ENCODE peak calls at places on chromosomes 4 and X, in ten cellular contexts. L, I, A, O, M, Y, N, E, K and H are unnamed samples.

GRCh38 chrX:120653000-120653399 is 23.1 kb upstream of the C1GALT1C1 start:
- DNase-seq in L (no peak), I (no peak), A (no peak), O (no peak), M (no peak), Y (no peak), N (no peak), E (no peak), K (no peak), H (no peak)

GRCh38 chr4:10281996-10282395 is 165.4 kb upstream of the WDR1 start:
- DNase-seq in L (no peak), I (no peak), A (no peak), O (no peak), M (no peak), Y (no peak), N (no peak), E (no peak), K (no peak), H (no peak)

GRCh38 chrX:2628751-2629315 is 62.3 kb upstream of the CD99 start:
- DNase-seq in L (no peak), I (no peak), A (no peak), O (no peak), M (no peak), Y (no peak), N (no peak), E (no peak), K (no peak), H (no peak)

GRCh38 chr4:74293558-74293957 is 14.7 kb upstream of the EPGN start:
- DNase-seq in L (peak), I (no peak), A (no peak), O (no peak), M (no peak), Y (no peak), N (no peak), E (no peak), K (no peak), H (no peak)

GRCh38 chrX:99078301-99078700 is 1331.8 kb downstream of the PCDH19 start:
- DNase-seq in L (no peak), I (no peak), A (no peak), O (no peak), M (no peak), Y (no peak), N (no peak), E (no peak), K (no peak), H (no peak)

GRCh38 chr4:170051402-170051801 is 25.2 kb upstream of the MFAP3L start:
- DNase-seq in L (no peak), I (no peak), A (no peak), O (no peak), M (no peak), Y (no peak), N (no peak), E (no peak), K (no peak), H (no peak)

GRCh38 chr4:101102114-101102752 is 245.1 kb downstream of the PPP3CA start:
- DNase-seq in L (peak), I (peak), A (peak), O (no peak), M (no peak), Y (no peak), N (peak), E (peak), K (peak), H (no peak)

GRCh38 chr4:8534129-8534528 is 46.1 kb upstream of the GPR78 start:
- DNase-seq in L (peak), I (no peak), A (peak), O (no peak), M (no peak), Y (no peak), N (no peak), E (no peak), K (no peak), H (no peak)

GRCh38 chr4:61572160-61572559 is 372.0 kb downstream of the ADGRL3 start:
- DNase-seq in L (no peak), I (no peak), A (no peak), O (no peak), M (no peak), Y (no peak), N (no peak), E (no peak), K (no peak), H (no peak)

GRCh38 chr4:38015886-38016515 is 55.8 kb downstream of the PTTG2 start:
- DNase-seq in L (no peak), I (no peak), A (no peak), O (no peak), M (no peak), Y (no peak), N (no peak), E (no peak), K (no peak), H (no peak)

GRCh38 chr4:138494931-138495330 is 252.8 kb upstream of the SLC7A11 start:
- DNase-seq in L (no peak), I (no peak), A (no peak), O (no peak), M (peak), Y (no peak), N (no peak), E (no peak), K (no peak), H (no peak)

DNA sequence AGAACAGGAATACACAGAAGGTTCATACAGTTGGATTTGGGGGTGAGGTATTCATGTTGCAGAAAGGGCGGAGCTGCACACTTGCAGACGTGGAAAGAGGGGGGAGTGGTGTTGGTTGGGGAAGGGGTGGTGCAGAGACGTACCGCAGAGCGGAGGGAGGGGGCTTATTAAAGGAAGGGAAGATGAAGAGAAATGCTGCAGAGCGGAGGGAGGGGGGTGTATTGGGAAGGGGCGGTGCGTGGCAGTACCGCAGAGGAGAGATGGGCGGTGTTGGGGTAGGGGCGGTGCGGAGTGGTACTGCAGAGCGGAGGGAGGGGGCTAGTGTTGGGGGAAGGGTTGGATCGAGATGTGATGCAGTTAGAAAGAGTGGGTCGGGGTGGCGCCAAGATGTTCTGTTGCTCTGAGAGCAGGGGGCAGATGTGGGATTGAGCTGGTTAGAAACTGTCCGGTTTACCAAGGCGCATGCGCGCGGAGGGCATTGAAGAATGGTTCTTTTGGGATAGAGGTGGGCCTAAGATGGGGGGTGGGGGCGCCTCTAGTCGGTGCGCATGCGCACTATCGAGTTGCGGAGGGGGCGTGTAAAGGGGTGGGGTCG is 900 bp downstream of the TRO start:
- DNase-seq in L (peak), I (peak), A (peak), O (peak), M (no peak), Y (no peak), N (peak), E (peak), K (peak), H (no peak)
- H3K4me3 ChIP-seq in L (peak), I (peak), A (peak), O (peak), M (peak), Y (peak), N (no peak), E (peak), K (peak), H (peak)

GRCh38 chrX:40573763-40574162 is 7.0 kb upstream of the ATP6AP2 start:
- DNase-seq in L (no peak), I (no peak), A (no peak), O (no peak), M (no peak), Y (no peak), N (no peak), E (no peak), K (no peak), H (no peak)
- TF ChIP-seq CTCF in L (no peak), I (no peak), A (peak), O (peak), M (peak), Y (peak), N (peak), E (peak), K (no peak), H (no peak)

DNA sequence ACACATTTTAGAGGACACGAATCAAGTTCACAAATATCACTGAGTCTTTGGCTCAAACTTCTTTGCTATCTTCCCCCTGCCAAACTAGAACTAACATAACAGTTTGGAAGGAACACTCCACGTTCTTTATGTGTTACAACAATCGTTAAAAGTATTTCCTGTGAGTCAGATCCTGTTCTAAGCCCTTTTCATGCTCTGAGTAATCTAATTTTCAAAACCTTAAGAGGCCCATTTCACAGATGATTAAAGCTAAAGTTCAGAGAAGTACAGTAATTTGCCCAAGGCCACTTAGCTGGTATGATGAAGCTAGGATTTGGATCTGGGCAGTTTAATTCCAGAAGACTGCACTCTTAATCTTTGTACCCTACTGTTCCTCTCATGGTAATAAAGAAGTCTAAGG is 854.4 kb upstream of the INTU start:
- DNase-seq in L (no peak), I (no peak), A (no peak), O (no peak), M (no peak), Y (no peak), N (no peak), E (no peak), K (no peak), H (no peak)
- TF ChIP-seq POLR2A in L (no peak), I (no peak), A (no peak), O (no peak), M (no peak), Y (no peak), N (no peak), E (no peak), K (no peak), H (no peak)

GRCh38 chrX:33726281-33727160 is 405.6 kb downstream of the FAM47A start:
- DNase-seq in L (peak), I (peak), A (no peak), O (no peak), M (no peak), Y (no peak), N (no peak), E (no peak), K (no peak), H (no peak)
- H3K4me3 ChIP-seq in L (peak), I (peak), A (no peak), O (peak), M (no peak), Y (peak), N (no peak), E (peak), K (peak), H (no peak)

GRCh38 chr4:188903995-188904394 is 764.8 kb downstream of the TRIML1 start:
- DNase-seq in L (no peak), I (no peak), A (no peak), O (no peak), M (no peak), Y (no peak), N (no peak), E (no peak), K (no peak), H (no peak)
- TF ChIP-seq CTCF in L (no peak), I (no peak), A (no peak), O (no peak), M (no peak), Y (no peak), N (no peak), E (no peak), K (no peak), H (no peak)

DNA sequence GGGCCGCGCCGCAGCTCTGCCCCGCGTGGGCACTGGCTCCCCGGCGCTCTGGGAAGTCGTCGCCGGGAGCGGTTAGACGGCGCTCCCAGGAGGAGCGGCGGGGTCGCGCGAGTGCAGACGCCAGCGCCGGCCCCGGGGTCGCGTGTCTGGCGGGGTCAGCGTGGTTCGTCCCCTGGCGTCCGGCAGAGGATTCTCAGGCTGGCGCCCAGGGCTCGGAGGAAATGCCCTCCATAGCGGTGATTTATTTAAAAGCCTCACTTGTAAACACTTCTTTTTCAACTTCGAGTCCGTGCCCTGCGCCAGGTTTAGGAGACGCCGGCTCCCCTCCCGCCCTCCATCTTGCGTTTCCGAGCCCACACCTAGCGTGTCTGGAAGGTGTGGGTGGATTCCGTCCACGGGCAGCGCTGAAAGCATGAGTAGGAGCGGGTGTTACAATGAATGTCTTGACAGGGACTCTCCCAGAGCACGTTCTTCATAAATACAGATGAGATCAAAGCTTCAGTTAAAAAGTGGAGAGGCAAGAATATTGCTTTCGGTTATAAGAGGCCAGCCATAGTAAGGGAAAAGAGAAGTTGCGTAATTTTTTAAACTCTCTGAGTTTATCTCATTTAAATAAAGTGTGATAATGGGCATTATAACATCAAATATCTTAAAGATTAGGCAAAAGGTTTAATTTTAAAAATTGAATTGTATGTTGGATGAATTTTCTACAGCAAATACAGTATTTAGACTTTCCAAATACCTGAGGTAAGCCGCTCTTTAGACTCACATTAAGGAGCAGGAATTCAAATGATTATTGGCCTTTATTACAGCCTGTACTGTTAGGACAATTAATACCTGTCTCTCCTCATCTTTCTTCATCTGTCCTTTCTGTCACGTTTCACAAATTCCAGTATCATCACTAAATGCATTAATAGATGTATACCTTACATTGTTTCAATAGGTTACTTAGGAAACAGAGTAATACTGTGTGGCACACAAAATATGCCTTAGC is 863 bp downstream of the FAM241A start:
- DNase-seq in L (peak), I (peak), A (peak), O (peak), M (peak), Y (peak), N (peak), E (peak), K (peak), H (peak)
- TF ChIP-seq POLR2A in L (no peak), I (no peak), A (no peak), O (no peak), M (no peak), Y (no peak), N (no peak), E (no peak), K (no peak), H (no peak)

GRCh38 chr4:3388461-3389185 is 53.1 kb upstream of the HGFAC start:
- DNase-seq in L (peak), I (no peak), A (peak), O (peak), M (no peak), Y (peak), N (no peak), E (no peak), K (no peak), H (no peak)

GRCh38 chr4:3386486-3386885 is 55.3 kb upstream of the HGFAC start:
- DNase-seq in L (no peak), I (no peak), A (no peak), O (no peak), M (no peak), Y (no peak), N (no peak), E (no peak), K (no peak), H (peak)

GRCh38 chr4:3385719-3386440 is 55.9 kb upstream of the HGFAC start:
- DNase-seq in L (no peak), I (no peak), A (no peak), O (no peak), M (no peak), Y (peak), N (no peak), E (no peak), K (no peak), H (peak)

GRCh38 chr4:3387943-3388348 is 53.8 kb upstream of the HGFAC start:
- DNase-seq in L (peak), I (peak), A (peak), O (peak), M (no peak), Y (peak), N (peak), E (peak), K (peak), H (peak)

GRCh38 chr4:3387154-3387942 is 54.4 kb upstream of the HGFAC start:
- DNase-seq in L (no peak), I (no peak), A (no peak), O (no peak), M (no peak), Y (peak), N (no peak), E (no peak), K (no peak), H (peak)
- H3K4me3 ChIP-seq in L (no peak), I (no peak), A (no peak), O (peak), M (no peak), Y (peak), N (no peak), E (peak), K (no peak), H (no peak)

DNA sequence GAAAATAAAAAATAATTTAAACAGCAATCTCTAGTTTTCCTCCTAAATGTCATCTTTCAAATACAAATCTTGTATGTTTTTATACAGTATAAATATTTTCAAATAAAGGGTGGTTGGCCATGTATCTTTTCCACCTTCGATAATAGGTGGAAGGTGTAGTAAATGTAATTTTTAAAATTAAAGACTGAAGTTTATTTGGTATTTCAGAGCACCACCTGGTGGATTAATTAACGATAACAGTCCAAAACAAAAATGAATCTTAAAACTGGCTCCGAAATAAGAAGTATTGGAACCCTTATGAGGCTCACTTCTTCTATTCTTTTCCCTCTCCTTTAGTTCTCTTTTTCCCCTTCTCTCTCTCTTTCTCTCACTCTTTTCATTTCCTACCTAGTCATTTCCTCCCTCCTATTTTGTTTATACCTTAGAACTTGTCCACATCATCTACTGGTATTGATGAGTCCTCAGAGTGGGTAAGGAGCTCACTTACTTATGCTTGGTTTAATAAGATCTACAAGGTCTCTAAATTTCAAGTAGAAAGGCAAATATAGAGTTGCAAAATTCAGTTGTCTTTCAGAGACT is 82.9 kb upstream of the EXOC1L start:
- DNase-seq in L (no peak), I (no peak), A (no peak), O (no peak), M (no peak), Y (no peak), N (no peak), E (no peak), K (no peak), H (no peak)
- TF ChIP-seq CTCF in L (no peak), I (no peak), A (peak), O (peak), M (peak), Y (no peak), N (peak), E (peak), K (no peak), H (no peak)